ENCODE peak calls at places on chromosomes 4 and X, in five cellular contexts. E is spleen, G is AG04449, J is A549, C is AG09309. Z is an unnamed sample.

GRCh38 chr4:30642520-30642919 is 77.6 kb upstream of the PCDH7 start:
- DNase-seq in E (no peak), G (no peak), J (no peak), C (no peak), Z (no peak)

GRCh38 chrX:116272328-116272727 is 101.8 kb downstream of the AGTR2 start:
- DNase-seq in E (no peak), G (peak), J (peak), C (peak), Z (no peak)

GRCh38 chr4:80713409-80713808 is 317.1 kb upstream of the BMP3 start:
- DNase-seq in E (no peak), G (no peak), J (no peak), C (no peak), Z (no peak)

GRCh38 chr4:108965031-108965430 is 202.2 kb upstream of the ETNPPL start:
- DNase-seq in E (no peak), G (no peak), J (no peak), C (no peak), Z (no peak)

GRCh38 chr4:186628058-186628711 is 72.8 kb upstream of the MTNR1A start:
- DNase-seq in E (no peak), G (no peak), J (no peak), C (no peak), Z (no peak)

GRCh38 chr4:20839957-20840356 is 139.7 kb downstream of the PACRGL start:
- DNase-seq in E (no peak), G (peak), J (no peak), C (no peak), Z (no peak)

GRCh38 chrX:75781618-75782017 is 3.4 kb downstream of the MAGEE2 start:
- DNase-seq in E (no peak), G (no peak), J (no peak), C (no peak), Z (no peak)

GRCh38 chr4:122874194-122874593 is 47.6 kb downstream of the FGF2 start:
- DNase-seq in E (no peak), G (peak), J (no peak), C (peak), Z (no peak)

GRCh38 chrX:637660-638481 is 7.3 kb downstream of the SHOX start:
- DNase-seq in E (no peak), G (no peak), J (no peak), C (no peak), Z (no peak)

GRCh38 chrX:108199691-108200090 is 108.1 kb downstream of the ATG4A start:
- DNase-seq in E (no peak), G (no peak), J (peak), C (no peak), Z (peak)

GRCh38 chr4:103091601-103092223 is 7.9 kb downstream of the BDH2 start:
- DNase-seq in E (no peak), G (no peak), J (no peak), C (no peak), Z (peak)

GRCh38 chrX:154467556-154467955 is 9.5 kb downstream of the PLXNA3 start:
- DNase-seq in E (no peak), G (no peak), J (no peak), C (no peak), Z (no peak)

GRCh38 chr4:185634066-185634652 is 98.9 kb upstream of the PDLIM3 start:
- DNase-seq in E (no peak), G (no peak), J (no peak), C (no peak), Z (peak)

GRCh38 chr4:88730811-88731210 is 33.2 kb upstream of the NAP1L5 start:
- DNase-seq in E (no peak), G (no peak), J (no peak), C (no peak), Z (no peak)

GRCh38 chr4:53614616-53615015 is 23.3 kb upstream of the LNX1 start:
- DNase-seq in E (no peak), G (no peak), J (no peak), C (no peak), Z (no peak)

GRCh38 chrX:38627683-38628082 is 66.3 kb downstream of the TSPAN7 start:
- DNase-seq in E (no peak), G (no peak), J (no peak), C (no peak), Z (peak)

GRCh38 chrX:14697453-14697852 is 168.1 kb downstream of the GLRA2 start:
- DNase-seq in E (no peak), G (no peak), J (peak), C (no peak), Z (peak)

GRCh38 chr4:178138491-178138890 is 696.3 kb upstream of the AGA start:
- DNase-seq in E (no peak), G (no peak), J (no peak), C (no peak), Z (no peak)

DNA sequence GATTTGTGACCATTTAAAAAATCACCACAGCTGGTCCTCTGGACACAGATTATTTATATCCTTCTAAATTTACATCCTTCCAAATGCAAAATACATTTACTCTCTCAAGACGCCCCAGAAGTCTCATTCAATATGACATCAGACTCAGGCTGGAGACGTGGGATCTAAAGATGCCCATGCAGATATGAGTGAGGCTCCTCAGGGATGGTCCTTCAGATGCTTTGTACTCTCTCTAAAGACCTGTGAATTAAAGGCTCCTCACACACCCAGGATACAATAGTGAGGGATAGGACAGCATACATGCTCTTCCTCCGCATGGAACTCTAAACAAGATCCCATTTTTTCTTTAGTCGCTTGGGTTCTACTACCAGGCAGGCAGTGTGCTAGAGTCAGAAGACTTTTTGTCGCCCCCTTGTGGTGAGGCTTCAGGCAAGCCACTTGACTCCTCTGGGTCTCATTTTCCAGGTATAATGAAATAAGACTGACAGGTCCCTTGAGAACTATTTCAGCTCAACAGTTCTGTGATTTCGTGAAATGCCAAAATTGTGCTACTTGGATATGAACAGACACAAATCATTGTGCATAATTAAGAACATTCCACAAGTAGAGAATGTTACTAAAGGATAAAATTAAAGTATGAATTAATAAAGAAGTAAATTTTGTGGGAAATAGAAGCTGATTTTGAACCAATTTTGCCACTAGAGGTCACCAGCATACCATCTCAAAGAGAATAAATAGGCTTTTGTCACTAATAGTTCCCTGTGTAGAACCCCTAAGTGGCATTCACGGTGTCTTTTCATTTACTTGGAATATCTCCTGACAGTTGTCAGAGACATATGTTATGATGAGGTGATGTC is 13.6 kb upstream of the SCOC start:
- DNase-seq in E (peak), G (no peak), J (peak), C (peak), Z (peak)
- H3K4me3 ChIP-seq in E (no peak), G (no peak), J (no peak), C (no peak), Z (no peak)

GRCh38 chr4:110484029-110484428 is 8.1 kb downstream of the ENPEP start:
- DNase-seq in E (no peak), G (no peak), J (no peak), C (no peak), Z (peak)

GRCh38 chr4:110483516-110483915 is 7.6 kb downstream of the ENPEP start:
- DNase-seq in E (no peak), G (no peak), J (no peak), C (no peak), Z (no peak)

GRCh38 chr4:110480741-110481271 is 4.9 kb downstream of the ENPEP start:
- DNase-seq in E (no peak), G (no peak), J (no peak), C (no peak), Z (no peak)

GRCh38 chr4:110477836-110478235 is 1.9 kb downstream of the ENPEP start:
- DNase-seq in E (no peak), G (no peak), J (no peak), C (no peak), Z (no peak)

DNA sequence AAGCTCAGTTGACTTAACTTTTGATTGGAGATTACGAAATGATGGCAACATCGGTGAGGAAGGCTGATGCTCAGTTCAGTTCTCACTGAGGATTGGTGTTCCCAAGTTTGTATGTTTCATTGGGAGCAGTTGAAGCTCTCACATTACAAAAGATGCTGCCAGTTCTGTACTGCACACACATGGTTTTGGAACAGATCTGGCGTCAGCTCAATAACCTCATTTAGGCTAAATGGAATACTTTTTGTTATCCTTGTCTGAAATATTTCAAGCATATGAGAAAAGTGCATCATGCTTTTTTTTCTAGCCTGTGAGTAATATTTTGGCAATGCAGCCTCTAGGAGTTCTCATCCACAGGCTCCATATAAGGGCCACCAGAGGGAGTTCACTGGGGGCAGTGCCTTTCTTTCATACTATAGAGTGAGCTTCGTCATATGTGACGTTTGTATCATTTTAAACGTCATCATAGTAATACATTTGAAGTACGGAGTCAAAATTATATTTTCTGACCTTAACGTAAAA is 4.1 kb downstream of the ENPEP start:
- DNase-seq in E (no peak), G (peak), J (no peak), C (peak), Z (no peak)
- TF ChIP-seq CTCF in E (no peak), G (peak), J (no peak), C (peak), Z (no peak)

GRCh38 chr4:117085185-117085701 is at the start of gene TRAM1L1:
- DNase-seq in E (peak), G (peak), J (peak), C (no peak), Z (no peak)
- H3K4me3 ChIP-seq in E (peak), G (peak), J (peak), C (peak), Z (no peak)

DNA sequence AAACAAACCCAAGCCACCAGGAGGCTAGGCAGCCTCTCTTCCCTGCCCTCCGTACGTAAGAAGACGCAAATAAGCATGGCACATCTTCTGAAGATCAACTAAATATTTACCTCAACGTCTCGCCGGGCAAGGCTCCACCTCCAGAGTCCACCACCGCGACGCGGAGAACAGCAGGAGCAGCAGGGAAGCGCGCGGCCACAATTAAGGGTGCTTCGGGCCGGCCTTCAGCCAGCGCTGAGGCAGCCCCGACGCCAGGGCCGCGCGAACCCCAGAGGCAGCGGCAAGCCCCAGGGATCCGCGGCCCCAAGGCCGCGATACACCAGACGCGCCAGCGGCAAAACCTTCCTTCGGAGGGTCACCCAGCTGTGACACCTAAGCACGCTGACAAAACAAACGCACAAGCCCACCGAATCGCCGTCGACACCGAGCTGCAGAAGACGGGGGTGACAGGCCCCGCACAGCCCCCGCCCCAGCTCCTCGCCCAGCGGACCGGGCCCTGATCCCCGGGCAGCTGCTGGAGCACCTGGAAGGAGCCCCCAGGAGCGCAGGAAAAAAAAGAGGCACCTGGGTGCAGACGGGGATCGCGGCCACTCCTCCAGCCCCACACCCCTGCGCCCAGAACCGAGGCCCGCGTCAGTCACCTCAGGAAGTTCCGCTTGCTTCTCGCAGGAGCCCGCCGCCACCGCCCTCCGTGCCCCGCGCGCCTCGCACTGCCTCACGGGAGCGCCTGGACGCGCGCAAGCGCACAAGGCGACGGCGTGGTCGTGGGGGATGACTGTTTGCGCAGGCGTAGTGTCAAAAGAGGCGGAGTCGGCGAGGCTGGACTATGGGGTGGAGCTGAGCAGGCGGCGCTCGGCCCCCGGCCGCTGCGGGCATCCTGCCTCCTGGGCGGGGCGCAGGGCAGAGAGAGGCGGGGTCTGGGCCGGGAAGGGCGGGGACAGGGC is at the start of the genes HAUS3 and POLN:
- DNase-seq in E (peak), G (peak), J (peak), C (peak), Z (peak)
- TF ChIP-seq CTCF in E (no peak), G (no peak), J (no peak), C (no peak), Z (no peak)

GRCh38 chr4:188455353-188455752 is 316.1 kb downstream of the TRIML1 start:
- DNase-seq in E (no peak), G (no peak), J (no peak), C (no peak), Z (no peak)
- H3K4me3 ChIP-seq in E (no peak), G (no peak), J (no peak), C (no peak), Z (no peak)

DNA sequence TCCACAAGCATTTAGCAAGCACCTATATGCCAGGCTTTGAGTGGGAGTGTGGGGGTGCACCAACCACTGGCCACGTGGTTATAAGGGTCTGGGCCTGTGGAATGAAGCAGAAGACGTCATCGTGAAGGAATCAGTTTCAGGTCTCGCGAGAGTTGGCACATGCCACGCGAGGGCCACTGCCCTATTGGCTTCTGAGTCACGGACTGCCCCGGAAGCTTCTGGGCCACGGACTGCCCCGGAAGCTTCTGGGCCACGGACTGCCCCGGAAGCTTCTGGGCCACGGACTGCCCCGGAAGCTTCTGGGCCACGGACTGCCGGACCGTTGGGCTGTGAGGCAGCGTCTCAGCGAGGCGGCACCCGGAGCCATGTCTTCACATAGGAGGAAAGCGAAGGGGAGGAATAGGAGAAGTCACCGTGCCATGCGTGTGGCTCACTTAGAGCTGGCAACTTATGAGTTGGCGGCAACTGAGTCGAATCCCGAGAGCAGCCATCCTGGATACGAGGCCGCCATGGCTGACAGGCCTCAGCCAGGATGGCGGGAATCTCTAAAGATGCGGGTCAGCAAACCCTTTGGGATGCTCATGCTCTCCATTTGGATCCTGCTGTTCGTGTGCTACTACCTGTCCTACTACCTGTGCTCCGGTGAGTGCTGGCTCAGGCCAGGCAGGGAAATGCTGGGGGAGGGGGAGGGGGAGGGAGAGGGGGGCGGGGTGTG is at the start of gene FMR1NB:
- DNase-seq in E (no peak), G (no peak), J (no peak), C (no peak), Z (no peak)
- TF ChIP-seq CTCF in E (no peak), G (no peak), J (no peak), C (no peak), Z (no peak)

DNA sequence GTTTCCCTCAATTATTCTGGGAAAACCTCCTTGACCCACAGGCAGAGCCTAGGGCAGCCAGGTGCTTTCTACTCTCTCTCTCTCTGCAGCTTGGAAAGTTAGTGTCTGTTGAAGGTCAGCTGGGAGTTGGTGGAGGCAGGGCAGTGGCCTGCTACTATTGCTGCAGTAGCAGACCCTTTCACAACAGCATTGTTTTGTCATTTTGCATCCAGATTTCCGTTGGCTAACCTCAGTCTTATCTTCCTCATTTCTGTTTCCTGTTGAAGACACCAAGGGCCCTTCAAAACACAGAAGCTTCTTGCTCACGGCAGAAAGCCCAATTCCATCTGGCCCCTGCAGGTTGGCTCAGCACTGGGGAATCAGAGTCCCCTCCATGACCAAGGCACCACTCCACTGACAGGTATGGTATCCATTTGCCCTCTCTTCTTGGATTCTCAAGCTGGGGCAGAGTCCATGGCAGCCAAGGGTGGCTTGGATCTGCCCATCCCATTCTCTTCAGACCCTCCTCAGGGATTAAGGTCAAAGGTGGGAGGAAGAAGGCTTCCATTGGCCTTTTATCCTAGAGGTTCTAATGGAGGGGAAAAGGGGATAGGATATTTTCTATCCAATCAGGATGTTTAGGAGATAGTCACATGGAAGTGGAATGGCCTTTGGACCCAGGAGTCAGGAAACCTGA is 24.6 kb downstream of the VSIG4 start:
- DNase-seq in E (peak), G (no peak), J (no peak), C (no peak), Z (peak)
- H3K4me3 ChIP-seq in E (peak), G (no peak), J (no peak), C (no peak), Z (peak)

DNA sequence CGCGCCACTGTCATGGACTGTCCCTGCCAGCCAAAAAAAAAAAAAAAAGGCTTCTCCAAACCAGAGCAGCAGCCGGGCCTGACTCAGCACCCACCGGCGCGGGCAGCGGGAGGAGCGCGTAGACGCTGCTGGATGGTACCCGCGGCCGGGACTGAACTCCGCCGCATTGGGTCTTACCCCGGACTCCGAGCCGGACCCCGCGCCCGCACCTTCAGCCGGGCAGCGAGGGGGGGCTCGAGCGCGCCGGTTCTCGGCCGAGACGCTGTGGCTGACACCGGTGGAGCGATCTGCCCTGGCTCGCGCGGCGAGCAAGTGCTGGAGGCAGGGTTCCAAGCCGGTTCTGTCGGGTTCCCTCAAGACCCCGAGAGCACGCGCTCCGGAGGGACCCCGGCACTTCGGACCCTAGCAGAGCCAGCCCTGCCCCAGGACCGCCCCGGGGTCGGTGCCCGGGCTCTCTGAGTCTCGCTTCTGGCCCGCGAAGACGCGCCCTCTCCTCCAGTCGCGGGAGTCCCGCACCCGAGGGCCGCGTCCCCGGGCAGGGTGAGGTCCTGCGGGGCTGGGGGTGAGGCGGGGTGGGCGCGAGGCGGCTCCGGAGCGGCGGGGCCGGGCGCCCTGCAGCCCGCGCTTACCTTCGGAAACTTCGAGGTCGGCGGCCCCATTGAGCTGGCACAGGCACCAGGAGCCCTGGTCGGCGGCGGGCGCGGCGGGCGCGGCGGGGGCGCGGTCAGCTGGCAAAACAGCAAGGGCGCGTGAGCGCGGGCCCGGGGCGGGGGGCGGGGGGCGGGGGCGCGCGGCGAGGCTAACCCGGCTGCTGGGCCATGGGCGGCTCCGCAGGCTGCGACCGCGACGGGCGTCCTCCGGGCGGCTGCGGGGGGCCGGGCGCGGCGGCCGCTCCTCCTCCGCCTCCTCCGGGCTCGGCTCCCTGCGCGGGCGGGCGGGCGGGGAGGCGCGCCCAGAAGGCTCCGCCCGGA is 11.8 kb upstream of the MAN2B2 start:
- DNase-seq in E (no peak), G (no peak), J (peak), C (no peak), Z (no peak)
- TF ChIP-seq CTCF in E (no peak), G (no peak), J (no peak), C (no peak), Z (no peak)

GRCh38 chr4:152150214-152150613 is 385.7 kb downstream of the FBXW7 start:
- DNase-seq in E (no peak), G (no peak), J (no peak), C (no peak), Z (no peak)
- H3K4me3 ChIP-seq in E (no peak), G (no peak), J (no peak), C (no peak), Z (no peak)

GRCh38 chrX:2928127-2928582 is 984 bp downstream of the ARSD start:
- DNase-seq in E (peak), G (no peak), J (peak), C (no peak), Z (no peak)
- TF ChIP-seq CTCF in E (no peak), G (no peak), J (no peak), C (no peak), Z (no peak)

Z was measured in GM12865.